ENCODE peak calls at places on chromosomes 12 and 14, in seven cellular contexts. T is T follicular helper cell; O is activated T-helper 1 cell treated with Interleukin-2 at 50 U/mL for 16 hours; V is HTR-8/SVneo; F is head of caudate nucleus; J is GM13976; Y is stimulated activated CD8-positive, alpha-beta memory T cell treated with anti-CD3 and anti-CD28 coated beads, Interleukin-4, amount 100 ng/mL, for 24 hours. U is an unnamed sample.
A peak's percentile ranks its signal among the peaks of the same experiment; 100 is the strongest.

GRCh38 chr12:62800707-62801400 is 134.1 kb downstream of the PPM1H start:
- DNase-seq in T (no peak), Y (no peak), V (no peak), O (no peak), J (no peak), F (no peak), U (no peak)

GRCh38 chr12:40793471-40793870 is 101.2 kb downstream of the CNTN1 start:
- DNase-seq in O (no peak), V (no peak), T (no peak), J (no peak), Y (no peak), F (no peak), U (no peak)

GRCh38 chr14:54600685-54601084 is 33.8 kb downstream of the SAMD4A start:
- DNase-seq in J (no peak), Y (no peak), O (no peak), T (no peak), V (no peak), F (no peak), U (no peak)

GRCh38 chr12:98456583-98457573 is 58.5 kb upstream of the TMPO start:
- DNase-seq in F (peak; percentile 15), T (no peak), V (peak; percentile 44), Y (peak; percentile 19), O (no peak), J (peak; percentile 41), U (no peak)

GRCh38 chr12:48681416-48681737 is 661 bp downstream of the KANSL2 start:
- DNase-seq in T (no peak), J (peak; percentile 31), O (no peak), V (peak; percentile 10), Y (no peak), F (no peak), U (no peak)

GRCh38 chr14:77663289-77663688 is 44.5 kb downstream of the ALKBH1 start:
- DNase-seq in T (no peak), O (no peak), F (no peak), V (peak; percentile 50), Y (no peak), J (no peak), U (no peak)

GRCh38 chr12:114614040-114614439 is 69.9 kb downstream of the TBX3 start:
- DNase-seq in V (no peak), T (no peak), Y (no peak), O (no peak), J (no peak), F (no peak), U (no peak)

GRCh38 chr12:46959484-46959883 is 119.9 kb upstream of the PCED1B start:
- DNase-seq in O (no peak), F (no peak), V (peak; percentile 40), J (no peak), Y (no peak), T (no peak), U (no peak)

GRCh38 chr12:49189731-49190314 is 943 bp upstream of the TUBA1A start:
- DNase-seq in O (no peak), T (no peak), F (no peak), Y (no peak), V (no peak), J (no peak), U (no peak)

GRCh38 chr12:64098709-64099354 is 123.3 kb downstream of the KICS2 start:
- DNase-seq in J (no peak), Y (no peak), V (no peak), F (no peak), T (no peak), O (no peak), U (no peak)

GRCh38 chr12:31005944-31006361 is 67.7 kb upstream of the DDX11 start:
- DNase-seq in O (no peak), T (no peak), J (no peak), V (peak; percentile 71), F (no peak), Y (no peak), U (no peak)

GRCh38 chr12:114662512-114663177 is 21.3 kb downstream of the TBX3 start:
- DNase-seq in T (peak; percentile 48), O (peak; percentile 20), F (peak; percentile 70), V (peak; percentile 54), J (peak; percentile 63), Y (peak; percentile 53), U (peak; percentile 47)

GRCh38 chr12:120466560-120467315 is 2.8 kb downstream of the SRSF9 start:
- DNase-seq in Y (no peak), O (no peak), T (peak; percentile 16), J (no peak), V (no peak), F (peak; percentile 40), U (no peak)

GRCh38 chr12:18975933-18976332 is 153.6 kb upstream of the PLEKHA5 start:
- DNase-seq in J (no peak), V (no peak), T (no peak), F (no peak), Y (no peak), O (no peak), U (no peak)

GRCh38 chr12:132622437-132623071 is 4.0 kb downstream of the P2RX2 start:
- DNase-seq in O (no peak), T (no peak), V (peak; percentile 48), Y (no peak), J (no peak), F (peak; percentile 40), U (no peak)

GRCh38 chr14:92323031-92323915 is at the start of gene SLC24A4:
- DNase-seq in V (peak; percentile 21), J (peak; percentile 65), Y (no peak), F (peak; percentile 37), T (no peak), O (no peak), U (no peak)

GRCh38 chr12:19988457-19988856 is 379.9 kb upstream of the PDE3A start:
- DNase-seq in J (no peak), T (no peak), V (no peak), Y (no peak), O (no peak), F (no peak), U (no peak)

GRCh38 chr12:53061404-53062010 is 11.6 kb downstream of the TNS2 start:
- DNase-seq in V (no peak), J (no peak), O (no peak), Y (no peak), T (no peak), F (no peak), U (no peak)

GRCh38 chr14:83556746-83557460 is 1973.0 kb upstream of the FLRT2 start:
- DNase-seq in T (no peak), J (no peak), F (no peak), O (no peak), Y (no peak), V (peak; percentile 46), U (no peak)

GRCh38 chr12:26551385-26551784 is 281.6 kb downstream of the ITPR2 start:
- DNase-seq in F (no peak), J (no peak), O (no peak), V (no peak), T (no peak), Y (no peak), U (no peak)

GRCh38 chr14:106417224-106418049 is 891.1 kb downstream of the TMEM121 start:
- DNase-seq in O (peak; percentile 58), J (peak; percentile 80), Y (peak; percentile 81), V (no peak), F (peak; percentile 10), T (peak; percentile 76), U (peak; percentile 71)